ENCODE peak calls at places on chromosomes 4 and X, in five cellular contexts. One of them, this sample, is unnamed.

GRCh38 chrX:41591906-41592305 is 96.9 kb upstream of the GPR34 start:
- DNase-seq in HTR-8/SVneo: no peak
- DNase-seq in Calu3: no peak
- DNase-seq in brain pericyte: no peak
- DNase-seq in iPS DF 19.7: no peak
- DNase-seq in this sample: no peak

GRCh38 chr4:81688085-81688484 is 216.4 kb upstream of the RASGEF1B start:
- DNase-seq in brain pericyte: no peak
- DNase-seq in Calu3: no peak
- DNase-seq in HTR-8/SVneo: no peak
- DNase-seq in iPS DF 19.7: no peak
- DNase-seq in this sample: no peak

GRCh38 chr4:25172964-25173917 is 13.0 kb upstream of the SEPSECS start:
- DNase-seq in Calu3: peak
- DNase-seq in HTR-8/SVneo: peak
- DNase-seq in brain pericyte: peak
- DNase-seq in iPS DF 19.7: no peak
- DNase-seq in this sample: no peak

GRCh38 chr4:174483792-174484191 is 38.5 kb downstream of the HPGD start:
- DNase-seq in brain pericyte: no peak
- DNase-seq in iPS DF 19.7: no peak
- DNase-seq in Calu3: no peak
- DNase-seq in HTR-8/SVneo: no peak
- DNase-seq in this sample: no peak

GRCh38 chr4:61427818-61428495 is 227.8 kb downstream of the ADGRL3 start:
- DNase-seq in HTR-8/SVneo: no peak
- DNase-seq in iPS DF 19.7: no peak
- DNase-seq in Calu3: peak
- DNase-seq in brain pericyte: no peak
- DNase-seq in this sample: no peak

GRCh38 chr4:116925900-116926457 is 159.4 kb downstream of the TRAM1L1 start:
- DNase-seq in Calu3: no peak
- DNase-seq in HTR-8/SVneo: peak
- DNase-seq in iPS DF 19.7: no peak
- DNase-seq in brain pericyte: no peak
- DNase-seq in this sample: no peak

GRCh38 chr4:75997946-75998345 is 7.2 kb upstream of the SDAD1 start:
- DNase-seq in brain pericyte: no peak
- DNase-seq in iPS DF 19.7: no peak
- DNase-seq in Calu3: no peak
- DNase-seq in HTR-8/SVneo: no peak
- DNase-seq in this sample: no peak

GRCh38 chr4:155419266-155419665 is 42.5 kb upstream of the MAP9 start:
- DNase-seq in HTR-8/SVneo: no peak
- DNase-seq in brain pericyte: no peak
- DNase-seq in iPS DF 19.7: no peak
- DNase-seq in Calu3: no peak
- DNase-seq in this sample: no peak

GRCh38 chr4:183757105-183757504 is 98.0 kb downstream of the TRAPPC11 start:
- DNase-seq in HTR-8/SVneo: no peak
- DNase-seq in Calu3: no peak
- DNase-seq in brain pericyte: no peak
- DNase-seq in iPS DF 19.7: no peak
- DNase-seq in this sample: no peak

GRCh38 chrX:150899191-150899757 is 806 bp upstream of the CD99L2 start:
- DNase-seq in HTR-8/SVneo: peak
- DNase-seq in brain pericyte: no peak
- DNase-seq in iPS DF 19.7: no peak
- DNase-seq in Calu3: peak
- DNase-seq in this sample: no peak

GRCh38 chrX:112630187-112630586 is 49.6 kb downstream of the LHFPL1 start:
- DNase-seq in iPS DF 19.7: no peak
- DNase-seq in Calu3: no peak
- DNase-seq in brain pericyte: no peak
- DNase-seq in HTR-8/SVneo: no peak
- DNase-seq in this sample: no peak

GRCh38 chr4:52588097-52588496 is 71.0 kb downstream of the USP46 start:
- DNase-seq in brain pericyte: no peak
- DNase-seq in HTR-8/SVneo: peak
- DNase-seq in Calu3: peak
- DNase-seq in iPS DF 19.7: peak
- DNase-seq in this sample: peak

GRCh38 chr4:10762541-10762940 is 78.0 kb upstream of the CLNK start:
- DNase-seq in HTR-8/SVneo: no peak
- DNase-seq in brain pericyte: peak
- DNase-seq in iPS DF 19.7: no peak
- DNase-seq in Calu3: no peak
- DNase-seq in this sample: no peak

GRCh38 chrX:40646489-40647306 is 663 bp downstream of the CXorf38 start:
- DNase-seq in brain pericyte: no peak
- DNase-seq in iPS DF 19.7: no peak
- DNase-seq in Calu3: peak
- DNase-seq in HTR-8/SVneo: peak
- DNase-seq in this sample: no peak

GRCh38 chr4:142813388-142813787 is 32.7 kb downstream of the INPP4B start:
- DNase-seq in brain pericyte: no peak
- DNase-seq in HTR-8/SVneo: no peak
- DNase-seq in Calu3: no peak
- DNase-seq in iPS DF 19.7: no peak
- DNase-seq in this sample: no peak

GRCh38 chr4:72077346-72077745 is 45.5 kb downstream of the NPFFR2 start:
- DNase-seq in iPS DF 19.7: no peak
- DNase-seq in brain pericyte: no peak
- DNase-seq in HTR-8/SVneo: no peak
- DNase-seq in Calu3: no peak
- DNase-seq in this sample: no peak

GRCh38 chr4:185780472-185780871 is 31.5 kb downstream of the SORBS2 start:
- DNase-seq in HTR-8/SVneo: no peak
- DNase-seq in iPS DF 19.7: no peak
- DNase-seq in brain pericyte: no peak
- DNase-seq in Calu3: no peak
- DNase-seq in this sample: no peak

GRCh38 chrX:17860179-17860780 is 818 bp downstream of the RAI2 start:
- DNase-seq in Calu3: no peak
- DNase-seq in brain pericyte: no peak
- DNase-seq in HTR-8/SVneo: no peak
- DNase-seq in iPS DF 19.7: no peak
- DNase-seq in this sample: no peak

GRCh38 chr4:144757969-144758368 is 112.0 kb downstream of the HHIP start:
- DNase-seq in brain pericyte: no peak
- DNase-seq in HTR-8/SVneo: no peak
- DNase-seq in iPS DF 19.7: no peak
- DNase-seq in Calu3: no peak
- DNase-seq in this sample: no peak

GRCh38 chrX:139058831-139059495 is 347.4 kb upstream of the FGF13 start:
- DNase-seq in iPS DF 19.7: no peak
- DNase-seq in HTR-8/SVneo: no peak
- DNase-seq in brain pericyte: no peak
- DNase-seq in Calu3: no peak
- DNase-seq in this sample: no peak

This sample was measured in H1.